ENCODE peak calls at places on chromosomes 2 and 18, in ten cellular contexts. D is small intestine, P is neural progenitor cell, K is sigmoid colon, O is WERI-Rb-1, A is GM23248, B is endodermal cell, N is IMR-90, Q is adrenal gland, F is right lobe of liver. J is an unnamed sample.

GRCh38 chr2:207422307-207422960 is 107.3 kb upstream of the CREB1 start:
- DNase-seq in F (no peak), Q (no peak), O (no peak), P (no peak), B (no peak), N (no peak), K (no peak), D (no peak), A (no peak), J (no peak)

GRCh38 chr2:240428245-240428644 is 7.2 kb upstream of the GPC1 start:
- DNase-seq in F (no peak), O (no peak), N (no peak), P (no peak), K (no peak), A (no peak), D (no peak), Q (no peak), B (no peak), J (no peak)

GRCh38 chr2:202051499-202052161 is 18.0 kb downstream of the FZD7 start:
- DNase-seq in O (no peak), N (peak; percentile 43), B (peak; percentile 61), K (no peak), P (peak; percentile 68), Q (no peak), A (peak; percentile 60), F (no peak), D (no peak), J (no peak)

GRCh38 chr2:63663013-63663864 is 74.5 kb downstream of the MDH1 start:
- DNase-seq in K (no peak), O (no peak), B (no peak), N (peak; percentile 28), A (peak; percentile 34), D (no peak), F (peak; percentile 51), Q (no peak), P (no peak), J (no peak)

GRCh38 chr2:178101321-178102079 is 10.7 kb upstream of the RBM45 start:
- DNase-seq in N (peak; percentile 1), Q (no peak), F (no peak), B (no peak), D (no peak), P (no peak), O (no peak), K (no peak), A (peak; percentile 15), J (no peak)

GRCh38 chr2:54979645-54980044 is 70.6 kb downstream of the RTN4 start:
- DNase-seq in N (no peak), O (no peak), F (no peak), D (peak; percentile 33), P (no peak), A (peak; percentile 56), K (no peak), Q (no peak), B (no peak), J (no peak)

GRCh38 chr2:177171418-177171865 is 41.2 kb upstream of the HNRNPA3 start:
- DNase-seq in K (no peak), A (no peak), N (no peak), B (no peak), P (no peak), D (peak; percentile 62), O (no peak), F (no peak), Q (no peak), J (no peak)

GRCh38 chr2:238176565-238176964 is 17.8 kb downstream of the ERFE start:
- DNase-seq in P (no peak), O (no peak), D (no peak), A (no peak), K (no peak), B (no peak), Q (no peak), N (peak; percentile 86), F (no peak), J (no peak)

DNA sequence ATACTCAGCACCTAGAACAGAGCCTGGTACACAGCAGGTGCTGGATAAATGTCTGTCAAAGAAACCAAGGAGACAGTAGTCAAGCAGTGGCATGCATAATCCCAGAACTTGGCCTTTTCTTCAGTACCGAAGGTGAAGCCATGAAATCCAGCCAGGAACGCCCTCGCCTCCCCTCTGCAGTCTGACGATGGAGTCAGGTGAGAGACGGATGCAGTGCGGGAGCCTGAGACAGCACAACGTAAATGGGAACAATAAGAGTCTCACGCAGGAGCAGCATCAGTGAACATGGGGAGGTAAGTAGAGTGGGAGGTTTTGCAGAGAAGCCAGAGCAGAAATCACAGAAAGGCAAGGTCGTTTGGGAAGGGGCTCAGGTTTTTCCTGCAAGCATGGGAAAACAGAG is 389.3 kb upstream of the MYT1L start:
- DNase-seq in B (no peak), F (no peak), K (no peak), A (no peak), P (no peak), Q (no peak), D (no peak), O (no peak), N (no peak), J (no peak)
- H3K4me3 ChIP-seq in B (no peak overlapping the region), F (no peak overlapping the region), K (no peak overlapping the region), A (no peak overlapping the region), P (no peak overlapping the region), Q (no peak overlapping the region), D (no peak overlapping the region), O (no peak overlapping the region), N (no peak overlapping the region), J (no peak overlapping the region)

GRCh38 chr2:10159486-10160160 is 37.1 kb downstream of the RRM2 start:
- DNase-seq in D (no peak), A (no peak), P (no peak), Q (no peak), N (no peak), B (peak; percentile 38), O (no peak), F (peak; percentile 21), K (no peak), J (no peak)

GRCh38 chr2:10162586-10163497 is 40.3 kb downstream of the RRM2 start:
- DNase-seq in A (no peak), P (peak; percentile 61), N (no peak), D (no peak), Q (no peak), B (peak; percentile 81), K (no peak), O (peak; percentile 65), F (peak; percentile 45), J (no peak)

GRCh38 chr2:10161961-10162441 is 39.5 kb downstream of the RRM2 start:
- DNase-seq in F (peak; percentile 30), N (no peak), K (no peak), Q (no peak), D (peak; percentile 72), A (peak; percentile 13), O (no peak), P (no peak), B (peak; percentile 30), J (no peak)

GRCh38 chr2:10160226-10160955 is 37.9 kb downstream of the RRM2 start:
- DNase-seq in B (peak; percentile 38), D (no peak), N (no peak), P (no peak), K (no peak), Q (no peak), A (no peak), O (no peak), F (peak; percentile 41), J (no peak)

DNA sequence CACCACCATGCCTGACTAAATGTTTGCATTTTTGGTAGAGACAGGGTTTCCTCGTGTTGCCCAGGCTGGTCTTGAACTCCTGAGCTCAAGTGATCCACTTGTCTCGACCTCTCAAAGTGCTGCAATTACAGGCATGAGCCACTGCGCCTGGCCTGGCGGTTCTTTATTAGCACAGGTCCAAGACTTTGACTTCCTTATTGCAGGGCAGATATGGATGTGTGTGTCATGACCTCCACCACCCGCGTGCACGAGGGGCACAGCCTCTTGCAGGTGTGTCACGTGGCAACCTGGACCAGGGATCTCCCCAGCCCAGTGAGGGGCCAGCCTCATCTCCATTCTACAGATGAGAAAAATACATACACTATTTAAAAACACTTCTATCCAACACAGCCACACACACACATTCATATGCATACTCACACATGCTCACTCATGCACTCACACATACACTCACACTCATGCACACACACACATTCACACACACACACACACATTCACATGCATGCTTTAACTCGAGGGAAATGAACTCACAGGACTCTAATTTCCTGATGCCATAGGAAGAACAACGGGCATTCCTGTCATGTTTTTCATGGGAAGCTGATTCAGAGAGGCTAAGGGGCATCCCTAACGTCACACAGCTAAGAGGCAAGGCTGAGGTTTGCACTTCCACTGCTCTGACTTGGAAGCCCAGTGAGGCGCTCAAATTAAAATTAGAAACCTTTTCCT is 38.8 kb downstream of the RRM2 start:
- DNase-seq in B (peak; percentile 39), P (no peak), D (peak; percentile 90), A (no peak), O (no peak), N (peak; percentile 35), Q (no peak), K (no peak), F (peak; percentile 18), J (no peak)
- H3K36me3 ChIP-seq in B (no peaks in the 10 kb centered on the region), P (no peaks in the 10 kb centered on the region), D (no peaks in the 10 kb centered on the region), A (no peaks in the 10 kb centered on the region), O (peaks cover 69% of the 10 kb centered on the region), N (no peaks in the 10 kb centered on the region), Q (no peaks in the 10 kb centered on the region), K (no peaks in the 10 kb centered on the region), F (no peaks in the 10 kb centered on the region), J (no peaks in the 10 kb centered on the region)

DNA sequence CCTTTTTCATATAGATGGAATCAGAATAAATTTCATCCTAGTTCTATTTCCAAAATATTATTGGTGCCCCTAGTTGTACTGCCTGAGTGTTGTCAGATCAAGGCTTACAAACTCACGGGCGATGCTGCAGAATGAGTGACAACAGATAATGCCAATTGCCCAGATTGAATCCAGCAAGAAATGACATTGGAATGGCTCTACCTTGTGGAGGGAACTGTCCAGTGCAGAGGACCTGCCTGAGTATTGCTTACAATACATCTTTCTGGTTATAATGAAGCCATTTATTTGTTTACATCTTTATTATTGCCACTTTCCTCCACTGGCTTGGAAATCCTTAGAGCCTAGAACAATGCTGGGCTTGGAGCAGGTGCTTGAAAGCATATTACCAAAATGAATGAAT is 7.8 kb upstream of the IL1R2 start:
- DNase-seq in F (no peak), A (peak; percentile 51), N (no peak), K (no peak), P (peak; percentile 14), D (no peak), Q (no peak), O (no peak), B (no peak), J (no peak)
- H3K4me3 ChIP-seq in F (no peak overlapping the region), A (no peak overlapping the region), N (no peak overlapping the region), K (no peak overlapping the region), P (no peak overlapping the region), D (no peak overlapping the region), Q (no peak overlapping the region), O (no peak overlapping the region), B (no peak overlapping the region), J (no peak overlapping the region)

GRCh38 chr18:63405986-63406385 is 16.3 kb downstream of the VPS4B start:
- DNase-seq in Q (peak; percentile 38), K (peak; percentile 79), B (no peak), O (no peak), A (no peak), D (no peak), N (no peak), P (no peak), F (peak; percentile 70), J (no peak)

GRCh38 chr18:63410792-63411191 is 11.5 kb downstream of the VPS4B start:
- DNase-seq in B (no peak), F (no peak), P (no peak), A (peak; percentile 83), O (no peak), N (peak; percentile 78), D (peak; percentile 63), Q (no peak), K (no peak), J (no peak)

GRCh38 chr18:63407734-63408133 is 14.5 kb downstream of the VPS4B start:
- DNase-seq in O (no peak), N (no peak), Q (no peak), K (no peak), P (no peak), B (no peak), F (no peak), D (peak; percentile 74), A (no peak), J (no peak)

GRCh38 chr18:63412949-63413348 is 9.3 kb downstream of the VPS4B start:
- DNase-seq in Q (no peak), B (no peak), O (no peak), F (no peak), D (no peak), N (no peak), K (no peak), A (peak; percentile 7), P (no peak), J (no peak)

GRCh38 chr18:63409301-63409700 is 13.0 kb downstream of the VPS4B start:
- DNase-seq in P (no peak), F (no peak), K (no peak), A (no peak), N (peak; percentile 63), O (no peak), B (no peak), D (no peak), Q (no peak), J (no peak)
- H3K36me3 ChIP-seq in P (peaks cover 10% of the 10 kb centered on the region), F (no peaks in the 10 kb centered on the region), K (peaks cover 65% of the 10 kb centered on the region), A (peaks cover 52% of the 10 kb centered on the region), N (peaks cover 18% of the 10 kb centered on the region), O (peaks cover 68% of the 10 kb centered on the region), B (peaks cover 77% of the 10 kb centered on the region), D (peaks cover 8% of the 10 kb centered on the region), Q (no peaks in the 10 kb centered on the region), J (peaks cover 56% of the 10 kb centered on the region)

J was measured in effector memory CD4-positive, alpha-beta T cell.